ENCODE peak calls at places on chromosome 18, in nine cellular contexts. One of them, this sample, is unnamed.

GRCh38 chr18:44682871-44683221 is 2.2 kb downstream of the SETBP1 start:
- DNase-seq in kidney: no peak
- DNase-seq in IMR-90: no peak
- DNase-seq in neural progenitor cell: peak
- DNase-seq in HCT116: no peak
- DNase-seq in H9: peak
- DNase-seq in HepG2: no peak
- DNase-seq in fibroblast of lung: peak
- DNase-seq in K562: no peak
- DNase-seq in this sample: no peak

GRCh38 chr18:63438181-63438580 is 15.9 kb upstream of the VPS4B start:
- DNase-seq in fibroblast of lung: peak
- DNase-seq in kidney: no peak
- DNase-seq in H9: no peak
- DNase-seq in HCT116: no peak
- DNase-seq in K562: no peak
- DNase-seq in HepG2: no peak
- DNase-seq in neural progenitor cell: no peak
- DNase-seq in IMR-90: no peak
- DNase-seq in this sample: no peak

GRCh38 chr18:62634991-62635630 is 80.2 kb upstream of the PHLPP1 start:
- DNase-seq in kidney: no peak
- DNase-seq in HepG2: peak
- DNase-seq in fibroblast of lung: no peak
- DNase-seq in H9: no peak
- DNase-seq in K562: no peak
- DNase-seq in neural progenitor cell: no peak
- DNase-seq in HCT116: no peak
- DNase-seq in IMR-90: no peak
- DNase-seq in this sample: peak

GRCh38 chr18:75344161-75344560 is 83.3 kb downstream of the SMIM21 start:
- DNase-seq in kidney: no peak
- DNase-seq in HCT116: no peak
- DNase-seq in H9: peak
- DNase-seq in K562: no peak
- DNase-seq in neural progenitor cell: no peak
- DNase-seq in fibroblast of lung: no peak
- DNase-seq in IMR-90: no peak
- DNase-seq in HepG2: no peak
- DNase-seq in this sample: no peak

GRCh38 chr18:54209471-54210180 is 14.8 kb downstream of the MBD2 start:
- DNase-seq in neural progenitor cell: no peak
- DNase-seq in H9: no peak
- DNase-seq in HepG2: no peak
- DNase-seq in HCT116: no peak
- DNase-seq in fibroblast of lung: no peak
- DNase-seq in IMR-90: peak
- DNase-seq in kidney: no peak
- DNase-seq in K562: no peak
- DNase-seq in this sample: no peak

GRCh38 chr18:70659026-70659726 is 370.3 kb downstream of the SOCS6 start:
- DNase-seq in kidney: no peak
- DNase-seq in neural progenitor cell: no peak
- DNase-seq in fibroblast of lung: no peak
- DNase-seq in HepG2: no peak
- DNase-seq in IMR-90: peak
- DNase-seq in H9: no peak
- DNase-seq in K562: no peak
- DNase-seq in HCT116: no peak
- DNase-seq in this sample: no peak

GRCh38 chr18:3402962-3403585 is 46.9 kb upstream of the TGIF1 start:
- DNase-seq in K562: no peak
- DNase-seq in H9: no peak
- DNase-seq in neural progenitor cell: no peak
- DNase-seq in HepG2: no peak
- DNase-seq in kidney: no peak
- DNase-seq in fibroblast of lung: peak
- DNase-seq in IMR-90: peak
- DNase-seq in HCT116: no peak
- DNase-seq in this sample: no peak

GRCh38 chr18:77088977-77089795 is 43.4 kb downstream of the MBP start:
- DNase-seq in fibroblast of lung: no peak
- DNase-seq in kidney: peak
- DNase-seq in IMR-90: no peak
- DNase-seq in HCT116: peak
- DNase-seq in HepG2: no peak
- DNase-seq in neural progenitor cell: no peak
- DNase-seq in H9: peak
- DNase-seq in K562: no peak
- DNase-seq in this sample: peak

GRCh38 chr18:13565228-13565627 is 161.1 kb downstream of the FAM210A start:
- DNase-seq in neural progenitor cell: no peak
- DNase-seq in kidney: no peak
- DNase-seq in HCT116: no peak
- DNase-seq in HepG2: no peak
- DNase-seq in K562: no peak
- DNase-seq in fibroblast of lung: no peak
- DNase-seq in H9: no peak
- DNase-seq in IMR-90: no peak
- DNase-seq in this sample: no peak

GRCh38 chr18:51211552-51211951 is 14.1 kb upstream of the MEX3C start:
- DNase-seq in HepG2: peak
- DNase-seq in HCT116: no peak
- DNase-seq in neural progenitor cell: no peak
- DNase-seq in H9: no peak
- DNase-seq in fibroblast of lung: peak
- DNase-seq in K562: no peak
- DNase-seq in kidney: no peak
- DNase-seq in IMR-90: peak
- DNase-seq in this sample: no peak

GRCh38 chr18:75418293-75418692 is 9.2 kb downstream of the SMIM21 start:
- DNase-seq in H9: no peak
- DNase-seq in HCT116: no peak
- DNase-seq in fibroblast of lung: no peak
- DNase-seq in neural progenitor cell: no peak
- DNase-seq in IMR-90: no peak
- DNase-seq in HepG2: no peak
- DNase-seq in kidney: no peak
- DNase-seq in K562: no peak
- DNase-seq in this sample: no peak

GRCh38 chr18:48859311-48860275 is 91.2 kb downstream of the SMAD7 start:
- DNase-seq in HCT116: no peak
- DNase-seq in K562: no peak
- DNase-seq in neural progenitor cell: peak
- DNase-seq in HepG2: no peak
- DNase-seq in kidney: peak
- DNase-seq in H9: peak
- DNase-seq in IMR-90: no peak
- DNase-seq in fibroblast of lung: no peak
- DNase-seq in this sample: no peak

GRCh38 chr18:78849046-78849445 is 130.6 kb upstream of the SALL3 start:
- DNase-seq in HCT116: no peak
- DNase-seq in IMR-90: no peak
- DNase-seq in neural progenitor cell: no peak
- DNase-seq in K562: no peak
- DNase-seq in fibroblast of lung: no peak
- DNase-seq in H9: no peak
- DNase-seq in kidney: no peak
- DNase-seq in HepG2: no peak
- DNase-seq in this sample: no peak

GRCh38 chr18:76445275-76445674 is 49.8 kb downstream of the ZNF516 start:
- DNase-seq in fibroblast of lung: peak
- DNase-seq in HepG2: no peak
- DNase-seq in H9: no peak
- DNase-seq in kidney: no peak
- DNase-seq in IMR-90: peak
- DNase-seq in K562: no peak
- DNase-seq in HCT116: no peak
- DNase-seq in neural progenitor cell: no peak
- DNase-seq in this sample: no peak

GRCh38 chr18:22346342-22346967 is 71.3 kb downstream of the CTAGE1 start:
- DNase-seq in fibroblast of lung: peak
- DNase-seq in HepG2: no peak
- DNase-seq in K562: no peak
- DNase-seq in IMR-90: peak
- DNase-seq in H9: no peak
- DNase-seq in neural progenitor cell: no peak
- DNase-seq in kidney: peak
- DNase-seq in HCT116: no peak
- DNase-seq in this sample: no peak

GRCh38 chr18:22349317-22349898 is 68.3 kb downstream of the CTAGE1 start:
- DNase-seq in H9: no peak
- DNase-seq in neural progenitor cell: peak
- DNase-seq in HCT116: no peak
- DNase-seq in HepG2: no peak
- DNase-seq in IMR-90: no peak
- DNase-seq in kidney: no peak
- DNase-seq in K562: no peak
- DNase-seq in fibroblast of lung: peak
- DNase-seq in this sample: no peak

GRCh38 chr18:22348521-22349316 is 69.0 kb downstream of the CTAGE1 start:
- DNase-seq in K562: no peak
- DNase-seq in fibroblast of lung: peak
- DNase-seq in HepG2: no peak
- DNase-seq in kidney: peak
- DNase-seq in H9: peak
- DNase-seq in HCT116: no peak
- DNase-seq in IMR-90: peak
- DNase-seq in neural progenitor cell: peak
- DNase-seq in this sample: peak

GRCh38 chr18:22346968-22347611 is 70.6 kb downstream of the CTAGE1 start:
- DNase-seq in HepG2: peak
- DNase-seq in HCT116: no peak
- DNase-seq in IMR-90: peak
- DNase-seq in kidney: peak
- DNase-seq in K562: no peak
- DNase-seq in neural progenitor cell: peak
- DNase-seq in fibroblast of lung: peak
- DNase-seq in H9: peak
- DNase-seq in this sample: no peak

GRCh38 chr18:22347624-22348511 is 69.8 kb downstream of the CTAGE1 start:
- DNase-seq in K562: no peak
- DNase-seq in HepG2: no peak
- DNase-seq in kidney: no peak
- DNase-seq in H9: peak
- DNase-seq in neural progenitor cell: no peak
- DNase-seq in HCT116: no peak
- DNase-seq in IMR-90: peak
- DNase-seq in fibroblast of lung: peak
- DNase-seq in this sample: no peak
- H3K9ac ChIP-seq in K562: no peak
- H3K9ac ChIP-seq in HepG2: no peak
- H3K9ac ChIP-seq in kidney: peak
- H3K9ac ChIP-seq in H9: no peak
- H3K9ac ChIP-seq in neural progenitor cell: no peak
- H3K9ac ChIP-seq in HCT116: no peak
- H3K9ac ChIP-seq in IMR-90: peak
- H3K9ac ChIP-seq in fibroblast of lung: no peak
- H3K9ac ChIP-seq in this sample: peak

GRCh38 chr18:6729247-6730091 is at the start of gene ARHGAP28:
- DNase-seq in fibroblast of lung: peak
- DNase-seq in K562: peak
- DNase-seq in HCT116: no peak
- DNase-seq in IMR-90: peak
- DNase-seq in HepG2: no peak
- DNase-seq in H9: peak
- DNase-seq in kidney: peak
- DNase-seq in neural progenitor cell: peak
- DNase-seq in this sample: peak
- H3K9ac ChIP-seq in fibroblast of lung: peak
- H3K9ac ChIP-seq in K562: peak
- H3K9ac ChIP-seq in HCT116: no peak
- H3K9ac ChIP-seq in IMR-90: peak
- H3K9ac ChIP-seq in HepG2: no peak
- H3K9ac ChIP-seq in H9: peak
- H3K9ac ChIP-seq in kidney: peak
- H3K9ac ChIP-seq in neural progenitor cell: no peak
- H3K9ac ChIP-seq in this sample: peak

GRCh38 chr18:23311346-23312103 is 141.6 kb upstream of the RIOK3 start:
- DNase-seq in HepG2: no peak
- DNase-seq in IMR-90: peak
- DNase-seq in neural progenitor cell: no peak
- DNase-seq in HCT116: no peak
- DNase-seq in H9: no peak
- DNase-seq in fibroblast of lung: peak
- DNase-seq in kidney: peak
- DNase-seq in K562: no peak
- DNase-seq in this sample: no peak

GRCh38 chr18:23313379-23313778 is 139.7 kb upstream of the RIOK3 start:
- DNase-seq in HepG2: no peak
- DNase-seq in HCT116: no peak
- DNase-seq in fibroblast of lung: no peak
- DNase-seq in K562: no peak
- DNase-seq in H9: no peak
- DNase-seq in neural progenitor cell: no peak
- DNase-seq in kidney: no peak
- DNase-seq in IMR-90: no peak
- DNase-seq in this sample: no peak

GRCh38 chr18:23317975-23318675 is 135.0 kb upstream of the RIOK3 start:
- DNase-seq in H9: no peak
- DNase-seq in K562: no peak
- DNase-seq in HepG2: no peak
- DNase-seq in fibroblast of lung: no peak
- DNase-seq in neural progenitor cell: no peak
- DNase-seq in IMR-90: peak
- DNase-seq in kidney: no peak
- DNase-seq in HCT116: no peak
- DNase-seq in this sample: no peak

GRCh38 chr18:23316986-23317385 is 136.1 kb upstream of the RIOK3 start:
- DNase-seq in HepG2: no peak
- DNase-seq in fibroblast of lung: no peak
- DNase-seq in kidney: no peak
- DNase-seq in IMR-90: no peak
- DNase-seq in neural progenitor cell: no peak
- DNase-seq in K562: no peak
- DNase-seq in HCT116: no peak
- DNase-seq in H9: no peak
- DNase-seq in this sample: no peak

GRCh38 chr18:23314672-23315071 is 138.4 kb upstream of the RIOK3 start:
- DNase-seq in H9: no peak
- DNase-seq in HepG2: no peak
- DNase-seq in kidney: no peak
- DNase-seq in IMR-90: no peak
- DNase-seq in K562: no peak
- DNase-seq in neural progenitor cell: no peak
- DNase-seq in fibroblast of lung: no peak
- DNase-seq in HCT116: no peak
- DNase-seq in this sample: no peak
- H3K9ac ChIP-seq in H9: no peak
- H3K9ac ChIP-seq in HepG2: no peak
- H3K9ac ChIP-seq in kidney: no peak
- H3K9ac ChIP-seq in IMR-90: no peak
- H3K9ac ChIP-seq in K562: no peak
- H3K9ac ChIP-seq in neural progenitor cell: no peak
- H3K9ac ChIP-seq in fibroblast of lung: no peak
- H3K9ac ChIP-seq in HCT116: no peak
- H3K9ac ChIP-seq in this sample: no peak

GRCh38 chr18:38350141-38350540 is 784.5 kb upstream of the CELF4 start:
- DNase-seq in HCT116: no peak
- DNase-seq in neural progenitor cell: no peak
- DNase-seq in HepG2: no peak
- DNase-seq in IMR-90: no peak
- DNase-seq in H9: no peak
- DNase-seq in K562: no peak
- DNase-seq in kidney: no peak
- DNase-seq in fibroblast of lung: no peak
- DNase-seq in this sample: no peak

GRCh38 chr18:38353149-38353548 is 787.6 kb upstream of the CELF4 start:
- DNase-seq in HCT116: no peak
- DNase-seq in kidney: no peak
- DNase-seq in neural progenitor cell: no peak
- DNase-seq in K562: no peak
- DNase-seq in IMR-90: no peak
- DNase-seq in fibroblast of lung: no peak
- DNase-seq in H9: no peak
- DNase-seq in HepG2: no peak
- DNase-seq in this sample: no peak
- H3K9ac ChIP-seq in HCT116: no peak
- H3K9ac ChIP-seq in kidney: no peak
- H3K9ac ChIP-seq in neural progenitor cell: no peak
- H3K9ac ChIP-seq in K562: no peak
- H3K9ac ChIP-seq in IMR-90: no peak
- H3K9ac ChIP-seq in fibroblast of lung: no peak
- H3K9ac ChIP-seq in H9: no peak
- H3K9ac ChIP-seq in HepG2: no peak
- H3K9ac ChIP-seq in this sample: no peak